ENCODE peak calls at places on chromosomes 7 and 10, in six cellular contexts. N is kidney tubule cell, E is AG09309, P is heart left ventricle, H is brain microvascular endothelial cell, G is H9. F is an unnamed sample.
A peak's percentile ranks its signal among the peaks of the same experiment; 100 is the strongest.

GRCh38 chr10:53111529-53111928 is 338.9 kb upstream of the MBL2 start:
- DNase-seq in N (no peak), E (no peak), P (no peak), H (no peak), G (no peak), F (no peak)

GRCh38 chr7:148492157-148492860 is 98.3 kb upstream of the C7orf33 start:
- DNase-seq in N (peak; percentile 11), E (no peak), P (no peak), H (no peak), G (no peak), F (no peak)

GRCh38 chr10:121027390-121027789 is 176.2 kb downstream of the WDR11 start:
- DNase-seq in N (no peak), E (no peak), P (no peak), H (no peak), G (no peak), F (no peak)

GRCh38 chr10:15433850-15434537 is 62.9 kb upstream of the FAM171A1 start:
- DNase-seq in N (peak; percentile 56), E (no peak), P (peak; percentile 33), H (peak; percentile 45), G (no peak), F (peak; percentile 40)

GRCh38 chr10:42938351-42938750 is 138.5 kb upstream of the RET start:
- DNase-seq in N (no peak), E (no peak), P (no peak), H (no peak), G (no peak), F (no peak)

GRCh38 chr10:93352638-93353383 is 129.3 kb downstream of the MYOF start:
- DNase-seq in N (peak; percentile 54), E (no peak), P (no peak), H (peak; percentile 47), G (no peak), F (peak; percentile 52)

GRCh38 chr10:3825244-3825643 is 40.2 kb upstream of the KLF6 start:
- DNase-seq in N (peak; percentile 88), E (no peak), P (no peak), H (peak; percentile 75), G (no peak), F (peak; percentile 70)

GRCh38 chr10:77576633-77577032 is 61.0 kb downstream of the KCNMA1 start:
- DNase-seq in N (no peak), E (no peak), P (no peak), H (no peak), G (no peak), F (no peak)

GRCh38 chr10:71179382-71179781 is 33.0 kb upstream of the UNC5B start:
- DNase-seq in N (no peak), E (no peak), P (no peak), H (no peak), G (no peak), F (no peak)

GRCh38 chr10:29353291-29353690 is 64.4 kb downstream of the LYZL1 start:
- DNase-seq in N (no peak), E (no peak), P (no peak), H (no peak), G (no peak), F (no peak)

GRCh38 chr7:8290645-8291308 is 28.8 kb upstream of the ICA1 start:
- DNase-seq in N (no peak), E (no peak), P (no peak), H (no peak), G (no peak), F (peak; percentile 26)

GRCh38 chr7:72781161-72781560 is 46.8 kb downstream of the TYW1B start:
- DNase-seq in N (no peak), E (no peak), P (no peak), H (no peak), G (no peak), F (no peak)

GRCh38 chr7:20064181-20064970 is 152.8 kb downstream of the MACC1 start:
- DNase-seq in N (peak; percentile 97), E (peak; percentile 45), P (no peak), H (peak; percentile 49), G (no peak), F (peak; percentile 89)

F was measured in renal cortical epithelial cell.